ENCODE peak calls at places on chromosomes 11 and 22, in six cellular contexts. P is left ventricle myocardium inferior, U is left lung, B is prostate gland, D is right atrium auricular region, I is mammary epithelial cell. N is an unnamed sample.

GRCh38 chr11:125146232-125146631 is 18.3 kb upstream of the PKNOX2 start:
- DNase-seq in P (no peak), U (no peak), B (no peak), D (no peak), I (no peak), N (no peak)

GRCh38 chr11:65478411-65479183 is 20.2 kb upstream of the MALAT1 start:
- DNase-seq in P (peak; percentile 70), U (no peak), B (no peak), D (no peak), I (no peak), N (no peak)

GRCh38 chr11:110490886-110491285 is 61.1 kb downstream of the FDX1 start:
- DNase-seq in P (no peak), U (no peak), B (no peak), D (no peak), I (peak; percentile 61), N (no peak)

GRCh38 chr11:9304178-9304577 is 10.2 kb downstream of the TMEM41B start:
- DNase-seq in P (no peak), U (no peak), B (no peak), D (no peak), I (no peak), N (no peak)

GRCh38 chr22:26127126-26127525 is 42.1 kb upstream of the SEZ6L start:
- DNase-seq in P (no peak), U (no peak), B (no peak), D (no peak), I (no peak), N (no peak)

GRCh38 chr11:15835705-15836411 is 520.5 kb downstream of the SOX6 start:
- DNase-seq in P (no peak), U (no peak), B (peak; percentile 41), D (no peak), I (no peak), N (no peak)

GRCh38 chr11:105389952-105390351 is 219.9 kb upstream of the GRIA4 start:
- DNase-seq in P (no peak), U (no peak), B (no peak), D (no peak), I (no peak), N (no peak)

GRCh38 chr11:87430821-87431220 is 393.1 kb downstream of the TMEM135 start:
- DNase-seq in P (no peak), U (no peak), B (no peak), D (no peak), I (no peak), N (no peak)

GRCh38 chr11:111639226-111639925 is 37.1 kb downstream of the SIK2 start:
- DNase-seq in P (no peak), U (no peak), B (no peak), D (no peak), I (no peak), N (no peak)

GRCh38 chr22:49760630-49761571 is 66.8 kb downstream of the BRD1 start:
- DNase-seq in P (peak; percentile 5), U (peak; percentile 22), B (no peak), D (no peak), I (no peak), N (no peak)

GRCh38 chr22:24540470-24540869 is 14.5 kb downstream of the GUCD1 start:
- DNase-seq in P (no peak), U (no peak), B (no peak), D (no peak), I (no peak), N (no peak)

GRCh38 chr11:65262381-65262680 is 569 bp downstream of the POLA2 start:
- DNase-seq in P (no peak), U (peak; percentile 73), B (no peak), D (peak; percentile 60), I (no peak), N (no peak)

GRCh38 chr22:37552560-37553163 is 7.6 kb upstream of the CDC42EP1 start:
- DNase-seq in P (peak; percentile 71), U (no peak), B (no peak), D (no peak), I (no peak), N (no peak)

GRCh38 chr11:114259551-114259983 is 36.6 kb upstream of the NNMT start:
- DNase-seq in P (no peak), U (no peak), B (no peak), D (no peak), I (no peak), N (no peak)

GRCh38 chr11:68565768-68566167 is 105.2 kb downstream of the PPP6R3 start:
- DNase-seq in P (no peak), U (no peak), B (no peak), D (no peak), I (no peak), N (no peak)

GRCh38 chr11:117410861-117411725 is 83.4 kb downstream of the CEP164 start:
- DNase-seq in P (no peak), U (peak; percentile 30), B (no peak), D (no peak), I (no peak), N (no peak)

GRCh38 chr22:41257696-41258095 is 17.0 kb upstream of the CHADL start:
- DNase-seq in P (no peak), U (no peak), B (no peak), D (no peak), I (no peak), N (no peak)

GRCh38 chr11:34337016-34337415 is 20.8 kb downstream of the ABTB2 start:
- DNase-seq in P (no peak), U (no peak), B (no peak), D (no peak), I (no peak), N (no peak)

GRCh38 chr11:78380615-78381029 is 37.0 kb downstream of the GAB2 start:
- DNase-seq in P (no peak), U (no peak), B (no peak), D (no peak), I (no peak), N (no peak)

GRCh38 chr11:127890026-127890611 is 697.2 kb downstream of the ETS1 start:
- DNase-seq in P (no peak), U (no peak), B (no peak), D (no peak), I (peak; percentile 67), N (no peak)

GRCh38 chr11:132601863-132602262 is 930.4 kb downstream of the OPCML start:
- DNase-seq in P (no peak), U (no peak), B (no peak), D (no peak), I (peak; percentile 57), N (no peak)

GRCh38 chr11:10409207-10409661 is 45.8 kb upstream of the AMPD3 start:
- DNase-seq in P (no peak), U (no peak), B (no peak), D (peak; percentile 50), I (no peak), N (no peak)

GRCh38 chr11:10413268-10413667 is 41.8 kb upstream of the AMPD3 start:
- DNase-seq in P (no peak), U (no peak), B (no peak), D (peak; percentile 58), I (peak; percentile 27), N (peak; percentile 63)

GRCh38 chr11:10410106-10410843 is 44.8 kb upstream of the AMPD3 start:
- DNase-seq in P (no peak), U (no peak), B (no peak), D (no peak), I (no peak), N (no peak)

GRCh38 chr11:10412266-10412665 is 42.8 kb upstream of the AMPD3 start:
- DNase-seq in P (no peak), U (no peak), B (no peak), D (no peak), I (no peak), N (no peak)

DNA sequence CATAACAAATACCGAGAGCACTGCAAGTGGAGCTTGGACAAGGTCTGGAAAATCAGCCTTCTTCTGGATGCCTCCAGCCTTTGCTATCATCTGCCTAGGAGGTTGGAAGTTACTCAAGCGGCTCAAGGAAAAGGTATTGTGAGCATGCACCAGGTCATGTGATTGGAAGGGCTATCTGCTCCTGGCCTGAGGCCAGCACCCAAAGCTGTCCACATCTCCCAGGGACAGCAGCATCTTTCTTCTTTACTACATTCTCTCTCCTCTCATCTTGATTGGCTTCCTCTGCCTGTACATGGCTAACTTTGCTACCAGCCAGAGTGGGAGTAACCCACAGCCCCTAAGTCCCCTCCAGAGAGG is 44.2 kb upstream of the AMPD3 start:
- DNase-seq in P (no peak), U (no peak), B (no peak), D (peak; percentile 51), I (no peak), N (no peak)
- H3K27ac ChIP-seq in P (no peak overlapping the region), U (no peak overlapping the region), B (no peak overlapping the region), D (no peak overlapping the region), I (no peak overlapping the region), N (no peak overlapping the region)

GRCh38 chr11:1419811-1420210 is 30.1 kb downstream of the BRSK2 start:
- DNase-seq in P (no peak), U (no peak), B (no peak), D (no peak), I (no peak), N (peak; percentile 80)

GRCh38 chr11:1411301-1411700 is 21.6 kb downstream of the BRSK2 start:
- DNase-seq in P (no peak), U (no peak), B (no peak), D (no peak), I (no peak), N (no peak)

GRCh38 chr11:1414650-1415049 is 24.9 kb downstream of the BRSK2 start:
- DNase-seq in P (no peak), U (no peak), B (no peak), D (no peak), I (no peak), N (no peak)

GRCh38 chr11:1412377-1413095 is 22.8 kb downstream of the BRSK2 start:
- DNase-seq in P (no peak), U (no peak), B (no peak), D (no peak), I (no peak), N (no peak)

GRCh38 chr11:1415631-1416030 is 25.9 kb downstream of the BRSK2 start:
- DNase-seq in P (no peak), U (no peak), B (no peak), D (no peak), I (no peak), N (no peak)
- TF ChIP-seq CTCF in P (no peak), U (no peak), B (no peak), D (no peak), I (no peak), N (no peak)

DNA sequence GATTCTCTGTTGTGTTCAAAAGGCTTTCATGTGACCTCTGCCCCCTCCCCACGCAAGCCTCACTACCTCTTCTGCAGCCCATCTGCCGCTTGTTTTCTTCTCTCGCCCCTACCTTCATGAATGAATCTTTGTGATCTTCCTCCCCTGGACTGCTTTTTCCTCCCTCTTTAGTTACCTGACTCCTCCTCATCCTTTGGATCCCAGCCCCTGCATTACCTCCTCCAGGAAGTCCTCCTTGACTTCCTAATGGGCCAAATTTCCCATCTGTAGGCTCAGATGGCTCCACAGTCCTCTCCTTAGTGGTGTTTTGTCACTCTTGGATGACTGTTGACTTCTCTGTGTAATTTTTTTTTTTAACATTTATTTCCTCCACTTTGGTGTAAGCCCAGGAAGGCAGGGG is 10.9 kb downstream of the TSPAN18 start:
- DNase-seq in P (no peak), U (no peak), B (no peak), D (no peak), I (no peak), N (no peak)
- H3K27me3 ChIP-seq in P (no peaks in the 10 kb centered on the region), U (no peaks in the 10 kb centered on the region), B (no peaks in the 10 kb centered on the region), D (no peaks in the 10 kb centered on the region), I (peaks cover 5% of the 10 kb centered on the region), N (peaks cover 9% of the 10 kb centered on the region)

DNA sequence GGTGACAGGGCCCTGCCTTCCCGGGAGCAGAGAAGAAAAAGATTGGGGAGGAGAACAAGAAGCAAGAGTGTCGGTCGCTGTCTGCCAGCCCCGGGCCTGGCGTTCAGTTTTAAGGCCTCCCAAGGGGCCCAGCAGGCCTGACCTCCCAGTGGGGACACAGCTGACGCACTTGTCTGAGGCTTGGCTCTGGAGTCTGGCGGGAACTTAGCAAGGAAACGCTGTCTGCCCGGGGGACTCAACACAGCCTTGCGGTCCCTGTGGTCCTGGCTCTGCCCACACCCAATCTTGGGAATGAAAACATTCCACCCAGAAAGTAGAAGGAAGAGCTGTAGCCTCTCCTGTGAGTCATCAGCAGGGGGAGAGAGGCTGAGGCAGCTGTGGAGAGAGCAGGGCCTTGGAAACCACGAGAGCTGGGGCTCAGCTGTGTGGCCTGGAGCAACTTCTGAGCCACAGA is 54.4 kb downstream of the TRAF6 start:
- DNase-seq in P (peak; percentile 81), U (peak; percentile 77), B (no peak), D (peak; percentile 94), I (peak; percentile 97), N (peak; percentile 67)
- H3K27ac ChIP-seq in P (peak overlapping the region; percentile 82), U (peak overlapping the region; percentile 85), B (peak overlapping the region; percentile 31), D (peak overlapping the region; percentile 83), I (peak overlapping the region; percentile 54), N (peak overlapping the region; percentile 77)

N was measured in dorsolateral prefrontal cortex.